ENCODE peak calls at places on chromosome 17, in seven cellular contexts. Z is GM12878, C is ovary, M is tibial nerve, W is H1, H is stomach, F is transverse colon. G is an unnamed sample.

GRCh38 chr17:68195667-68196393 is 52.0 kb upstream of the AMZ2 start:
- DNase-seq in Z (no peak), C (no peak), M (no peak), W (no peak), H (no peak), F (no peak), G (no peak)

GRCh38 chr17:10018461-10018891 is 113.4 kb upstream of the RCVRN start:
- DNase-seq in Z (peak), C (no peak), M (no peak), W (no peak), H (no peak), F (no peak), G (no peak)

GRCh38 chr17:63222655-63223054 is 223.5 kb downstream of the CYB561 start:
- DNase-seq in Z (no peak), C (no peak), M (no peak), W (no peak), H (no peak), F (no peak), G (no peak)

GRCh38 chr17:48552453-48553189 is 7.7 kb upstream of the HOXB2 start:
- DNase-seq in Z (no peak), C (no peak), M (no peak), W (no peak), H (no peak), F (no peak), G (no peak)

GRCh38 chr17:76714822-76715461 is 4.2 kb upstream of the MXRA7 start:
- DNase-seq in Z (no peak), C (peak), M (peak), W (no peak), H (peak), F (peak), G (peak)

GRCh38 chr17:76696763-76697701 is 13.7 kb downstream of the MXRA7 start:
- DNase-seq in Z (peak), C (peak), M (no peak), W (no peak), H (no peak), F (no peak), G (no peak)

GRCh38 chr17:2084129-2084765 is 29.3 kb downstream of the HIC1 start:
- DNase-seq in Z (no peak), C (peak), M (peak), W (no peak), H (no peak), F (peak), G (peak)

GRCh38 chr17:81386141-81386645 is 9.1 kb upstream of the BAHCC1 start:
- DNase-seq in Z (no peak), C (no peak), M (no peak), W (no peak), H (no peak), F (peak), G (no peak)

GRCh38 chr17:37661372-37662014 is 18.2 kb upstream of the DDX52 start:
- DNase-seq in Z (no peak), C (no peak), M (no peak), W (no peak), H (no peak), F (no peak), G (no peak)

GRCh38 chr17:38447502-38448095 is 19.3 kb downstream of the ARHGAP23 start:
- DNase-seq in Z (no peak), C (no peak), M (no peak), W (no peak), H (no peak), F (no peak), G (no peak)

GRCh38 chr17:48262982-48263586 is 155.5 kb downstream of the SNX11 start:
- DNase-seq in Z (no peak), C (no peak), M (no peak), W (no peak), H (no peak), F (no peak), G (peak)

GRCh38 chr17:14494161-14494560 is 193.3 kb downstream of the HS3ST3B1 start:
- DNase-seq in Z (no peak), C (no peak), M (no peak), W (no peak), H (no peak), F (no peak), G (no peak)

GRCh38 chr17:39674702-39675389 is 6.6 kb downstream of the PNMT start:
- DNase-seq in Z (no peak), C (no peak), M (no peak), W (no peak), H (peak), F (peak), G (peak)
- TF ChIP-seq EP300 in Z (no peak), C (no peak), M (no peak), W (no peak), H (no peak), F (no peak), G (no peak)

GRCh38 chr17:39517224-39517623 is 55.9 kb downstream of the CDK12 start:
- DNase-seq in Z (no peak), C (no peak), M (no peak), W (no peak), H (no peak), F (no peak), G (no peak)
- TF ChIP-seq EP300 in Z (no peak), C (no peak), M (no peak), W (no peak), H (no peak), F (no peak), G (no peak)

GRCh38 chr17:35786941-35787432 is 8.5 kb downstream of the MMP28 start:
- DNase-seq in Z (no peak), C (no peak), M (no peak), W (no peak), H (no peak), F (peak), G (no peak)
- TF ChIP-seq EP300 in Z (no peak), C (no peak), M (no peak), W (no peak), H (no peak), F (no peak), G (no peak)

GRCh38 chr17:70173646-70174045 is 4.3 kb downstream of the KCNJ2 start:
- DNase-seq in Z (no peak), C (no peak), M (no peak), W (no peak), H (no peak), F (no peak), G (no peak)
- TF ChIP-seq EP300 in Z (no peak), C (no peak), M (no peak), W (no peak), H (no peak), F (no peak), G (no peak)

GRCh38 chr17:45123930-45124796 is 8.2 kb downstream of the PLCD3 start:
- DNase-seq in Z (no peak), C (peak), M (no peak), W (no peak), H (peak), F (peak), G (peak)
- TF ChIP-seq EP300 in Z (no peak), C (no peak), M (no peak), W (no peak), H (no peak), F (no peak), G (peak)

GRCh38 chr17:75557075-75557851 is 30.3 kb upstream of the MYO15B start:
- DNase-seq in Z (no peak), C (peak), M (no peak), W (no peak), H (peak), F (peak), G (peak)
- TF ChIP-seq EP300 in Z (no peak), C (no peak), M (no peak), W (no peak), H (no peak), F (no peak), G (no peak)

GRCh38 chr17:21455761-21456160 is 79.6 kb downstream of the KCNJ12 start:
- DNase-seq in Z (no peak), C (no peak), M (no peak), W (no peak), H (no peak), F (no peak), G (no peak)
- TF ChIP-seq EP300 in Z (no peak), C (no peak), M (no peak), W (no peak), H (no peak), F (no peak), G (no peak)

GRCh38 chr17:4833178-4833940 is at the start of gene MINK1:
- DNase-seq in Z (peak), C (peak), M (peak), W (peak), H (peak), F (peak), G (peak)
- TF ChIP-seq EP300 in Z (no peak), C (no peak), M (peak), W (no peak), H (no peak), F (no peak), G (no peak)

GRCh38 chr17:40914456-40914855 is 23.0 kb downstream of the KRT23 start:
- DNase-seq in Z (no peak), C (no peak), M (no peak), W (no peak), H (no peak), F (no peak), G (no peak)

GRCh38 chr17:40916366-40916765 is 21.1 kb downstream of the KRT23 start:
- DNase-seq in Z (no peak), C (no peak), M (no peak), W (no peak), H (no peak), F (no peak), G (no peak)

GRCh38 chr17:40915721-40916256 is 21.7 kb downstream of the KRT23 start:
- DNase-seq in Z (peak), C (no peak), M (no peak), W (no peak), H (no peak), F (no peak), G (no peak)

GRCh38 chr17:40912506-40913220 is 24.8 kb downstream of the KRT23 start:
- DNase-seq in Z (no peak), C (no peak), M (no peak), W (no peak), H (no peak), F (no peak), G (no peak)

GRCh38 chr17:40915199-40915661 is 22.2 kb downstream of the KRT23 start:
- DNase-seq in Z (peak), C (no peak), M (no peak), W (no peak), H (no peak), F (no peak), G (no peak)
- TF ChIP-seq EP300 in Z (no peak), C (no peak), M (no peak), W (no peak), H (no peak), F (no peak), G (no peak)